ENCODE peak calls at places on chromosomes 6 and 20, in nine cellular contexts. Y is endothelial cell of umbilical vein; X is GM12865; W is heart left ventricle; B is cardiac fibroblast; T is mucosa of descending colon; U is CD8-positive, alpha-beta T cell; L is WERI-Rb-1; A is dorsolateral prefrontal cortex. V is an unnamed sample.

GRCh38 chr6:166007349-166008263 is 160.0 kb downstream of the TBXT start:
- DNase-seq in Y (no peak), X (no peak), W (peak), B (peak), T (peak), U (no peak), L (no peak), A (no peak), V (no peak)

GRCh38 chr6:113190170-113190569 is 667.0 kb upstream of the MARCKS start:
- DNase-seq in Y (no peak), X (peak), W (no peak), B (no peak), T (peak), U (no peak), L (peak), A (no peak), V (no peak)

GRCh38 chr20:2331901-2332565 is 36.2 kb downstream of the TGM3 start:
- DNase-seq in Y (no peak), X (no peak), W (no peak), B (no peak), T (no peak), U (no peak), L (no peak), A (no peak), V (no peak)

GRCh38 chr6:44650947-44651346 is 263.4 kb downstream of the CDC5L start:
- DNase-seq in Y (no peak), X (no peak), W (no peak), B (peak), T (no peak), U (no peak), L (no peak), A (no peak), V (no peak)

GRCh38 chr6:165404703-165405102 is 95.3 kb upstream of the C6orf118 start:
- DNase-seq in Y (no peak), X (peak), W (no peak), B (peak), T (no peak), U (no peak), L (no peak), A (no peak), V (no peak)

GRCh38 chr6:7230327-7230691 is 82.7 kb downstream of the SSR1 start:
- DNase-seq in Y (no peak), X (no peak), W (no peak), B (no peak), T (no peak), U (no peak), L (no peak), A (no peak), V (no peak)

GRCh38 chr6:39077882-39078594 is 29.5 kb downstream of the GLP1R start:
- DNase-seq in Y (no peak), X (no peak), W (no peak), B (no peak), T (no peak), U (no peak), L (no peak), A (no peak), V (no peak)

GRCh38 chr20:38723982-38724602 is at the start of gene SLC32A1:
- DNase-seq in Y (no peak), X (no peak), W (no peak), B (no peak), T (no peak), U (no peak), L (peak), A (no peak), V (no peak)

GRCh38 chr6:161407581-161407980 is 133.7 kb upstream of the AGPAT4 start:
- DNase-seq in Y (no peak), X (peak), W (no peak), B (peak), T (no peak), U (no peak), L (no peak), A (no peak), V (no peak)

GRCh38 chr20:57694481-57694880 is 15.3 kb downstream of the PMEPA1 start:
- DNase-seq in Y (no peak), X (no peak), W (no peak), B (no peak), T (no peak), U (no peak), L (no peak), A (no peak), V (no peak)

GRCh38 chr20:19616620-19617019 is 141.4 kb upstream of the RIN2 start:
- DNase-seq in Y (no peak), X (no peak), W (no peak), B (no peak), T (no peak), U (no peak), L (no peak), A (no peak), V (no peak)

DNA sequence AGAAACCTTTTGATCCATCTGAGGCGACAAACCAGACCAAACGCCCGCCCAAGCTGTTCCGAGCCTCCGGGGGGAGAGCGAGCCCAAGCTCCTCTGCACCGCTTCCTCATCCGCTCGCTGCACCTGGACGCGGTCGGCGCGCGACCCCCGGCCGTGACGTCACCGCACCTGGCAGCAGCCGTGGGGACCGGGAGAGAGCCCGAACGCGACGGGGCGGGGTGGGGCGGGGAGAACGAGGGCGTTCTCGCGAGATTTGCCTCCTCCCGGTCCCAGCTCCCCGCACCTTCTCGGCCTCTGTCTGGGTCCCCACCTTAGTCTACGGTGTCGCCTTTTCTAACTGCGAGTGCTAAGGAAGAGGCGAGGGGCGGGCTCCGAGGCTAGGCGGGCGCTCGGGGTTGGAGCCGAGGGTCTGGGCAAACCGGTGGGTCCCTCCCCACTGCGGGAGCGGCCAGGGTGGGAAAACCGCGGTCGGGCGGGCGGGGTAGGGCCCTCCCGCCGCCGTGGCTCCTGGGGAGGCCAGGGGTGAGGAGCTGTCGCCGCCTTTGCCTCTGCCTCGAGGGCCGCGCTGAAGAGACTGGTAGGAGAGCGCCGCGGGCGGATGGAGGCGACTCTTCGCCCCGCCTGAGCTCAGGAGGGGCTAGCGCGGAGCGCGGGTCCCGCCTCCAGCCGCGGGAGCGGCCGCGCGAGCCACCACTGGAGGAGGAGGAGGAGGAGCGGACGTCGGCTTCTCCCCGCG is at the start of gene CD2AP:
- DNase-seq in Y (peak), X (peak), W (peak), B (peak), T (peak), U (peak), L (peak), A (peak), V (peak)
- TF ChIP-seq CTCF in Y (peak), X (peak), W (peak), B (no peak), T (no peak), U (no peak), L (peak), A (no peak), V (peak)

DNA sequence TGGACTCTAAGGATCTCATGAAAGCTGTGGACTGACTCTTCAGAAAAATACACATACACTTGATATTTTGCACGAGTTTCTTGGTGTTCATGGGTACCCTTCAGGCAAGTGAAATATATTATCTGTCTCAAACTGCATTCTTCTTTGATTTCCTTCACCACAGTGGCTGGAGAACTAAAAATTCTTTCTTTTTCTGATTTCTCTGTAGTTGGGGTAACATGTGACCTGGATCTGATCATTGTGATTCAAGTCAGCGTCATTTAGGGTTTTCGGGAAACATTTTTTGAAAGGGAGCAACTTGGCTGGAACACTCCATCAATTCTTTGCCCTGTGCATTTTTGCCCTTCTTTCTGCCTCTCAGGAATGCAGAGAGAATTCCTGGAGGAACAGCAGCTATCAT is 205.8 kb downstream of the OR2B2 start:
- DNase-seq in Y (no peak), X (no peak), W (no peak), B (no peak), T (no peak), U (no peak), L (no peak), A (no peak), V (no peak)
- H3K4me3 ChIP-seq in Y (no peak), X (no peak), W (no peak), B (no peak), T (no peak), U (no peak), L (no peak), A (no peak), V (no peak)

GRCh38 chr6:33581186-33581585 is 1.1 kb upstream of the BAK1 start:
- DNase-seq in Y (no peak), X (no peak), W (no peak), B (no peak), T (no peak), U (no peak), L (no peak), A (no peak), V (no peak)

GRCh38 chr6:33584700-33585402 is 4.8 kb upstream of the BAK1 start:
- DNase-seq in Y (no peak), X (no peak), W (no peak), B (no peak), T (no peak), U (no peak), L (peak), A (no peak), V (no peak)

GRCh38 chr6:33585403-33586107 is 5.5 kb upstream of the BAK1 start:
- DNase-seq in Y (peak), X (peak), W (peak), B (peak), T (peak), U (peak), L (peak), A (peak), V (peak)

GRCh38 chr6:33586108-33586640 is 6.1 kb upstream of the BAK1 start:
- DNase-seq in Y (no peak), X (no peak), W (no peak), B (no peak), T (no peak), U (no peak), L (no peak), A (no peak), V (no peak)

GRCh38 chr6:33583591-33584155 is 3.6 kb upstream of the BAK1 start:
- DNase-seq in Y (no peak), X (no peak), W (no peak), B (no peak), T (no peak), U (no peak), L (peak), A (no peak), V (no peak)
- TF ChIP-seq CTCF in Y (peak), X (peak), W (peak), B (peak), T (no peak), U (no peak), L (peak), A (no peak), V (peak)

DNA sequence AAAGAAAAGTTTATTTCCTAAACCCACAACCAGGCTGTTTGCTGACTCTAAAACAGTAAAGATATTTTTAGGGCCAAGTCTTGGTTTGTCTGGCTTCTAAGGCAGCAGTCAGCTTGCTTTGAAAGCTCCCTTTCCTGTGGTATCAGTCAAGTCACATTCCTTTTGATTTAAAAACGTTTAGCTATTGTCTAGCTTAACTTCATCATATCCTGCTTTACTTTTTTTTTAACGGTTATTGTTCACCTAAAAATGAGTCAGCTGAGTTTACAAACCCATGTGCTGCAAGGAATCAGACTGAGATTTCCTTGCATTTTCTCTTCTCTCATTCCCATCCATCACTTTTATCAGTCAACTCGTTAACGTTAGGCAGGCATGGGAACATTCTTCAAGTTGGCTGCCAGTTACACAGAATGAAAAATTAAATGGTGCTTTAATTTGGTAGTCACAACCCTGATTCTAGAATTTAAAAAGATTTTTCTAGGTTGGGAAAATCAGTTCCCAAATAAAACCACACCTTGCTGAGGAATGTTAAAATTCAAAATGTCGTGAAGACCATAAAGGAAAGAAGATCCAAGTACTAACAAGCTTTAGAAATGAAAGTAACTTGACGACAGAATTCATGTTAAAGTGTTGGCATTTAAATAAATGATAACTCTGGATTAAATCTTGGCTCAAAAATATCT is 45.9 kb downstream of the ELOVL5 start:
- DNase-seq in Y (peak), X (no peak), W (peak), B (peak), T (no peak), U (no peak), L (no peak), A (no peak), V (no peak)
- H3K4me3 ChIP-seq in Y (no peak), X (no peak), W (no peak), B (no peak), T (no peak), U (peak), L (no peak), A (no peak), V (no peak)

GRCh38 chr6:28809947-28810654 is 113.7 kb downstream of the TRIM27 start:
- DNase-seq in Y (no peak), X (peak), W (no peak), B (no peak), T (no peak), U (no peak), L (no peak), A (no peak), V (no peak)
- TF ChIP-seq CTCF in Y (no peak), X (no peak), W (no peak), B (peak), T (no peak), U (no peak), L (no peak), A (no peak), V (no peak)

DNA sequence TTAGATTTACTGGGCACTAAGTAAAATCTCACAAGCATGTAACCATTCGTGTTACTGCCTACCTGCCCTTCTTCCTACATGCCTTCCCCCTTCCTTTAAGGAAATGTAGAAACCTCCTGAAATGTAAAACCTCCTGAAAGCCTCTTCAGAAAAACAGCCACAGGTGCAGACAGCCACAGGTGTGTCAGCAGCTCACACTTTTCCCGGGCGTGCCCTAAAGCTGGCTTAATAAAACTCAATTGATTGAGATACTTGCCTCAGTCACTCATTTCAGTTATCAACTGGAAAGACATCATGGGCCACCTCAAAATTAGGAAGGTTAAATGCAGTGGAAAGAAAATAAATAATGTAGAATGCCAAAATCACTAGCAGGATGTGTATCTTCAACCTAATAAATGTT is 23.1 kb upstream of the PBOV1 start:
- DNase-seq in Y (no peak), X (no peak), W (no peak), B (no peak), T (no peak), U (no peak), L (no peak), A (no peak), V (no peak)
- H3K4me3 ChIP-seq in Y (no peak), X (no peak), W (no peak), B (no peak), T (no peak), U (no peak), L (no peak), A (no peak), V (no peak)

DNA sequence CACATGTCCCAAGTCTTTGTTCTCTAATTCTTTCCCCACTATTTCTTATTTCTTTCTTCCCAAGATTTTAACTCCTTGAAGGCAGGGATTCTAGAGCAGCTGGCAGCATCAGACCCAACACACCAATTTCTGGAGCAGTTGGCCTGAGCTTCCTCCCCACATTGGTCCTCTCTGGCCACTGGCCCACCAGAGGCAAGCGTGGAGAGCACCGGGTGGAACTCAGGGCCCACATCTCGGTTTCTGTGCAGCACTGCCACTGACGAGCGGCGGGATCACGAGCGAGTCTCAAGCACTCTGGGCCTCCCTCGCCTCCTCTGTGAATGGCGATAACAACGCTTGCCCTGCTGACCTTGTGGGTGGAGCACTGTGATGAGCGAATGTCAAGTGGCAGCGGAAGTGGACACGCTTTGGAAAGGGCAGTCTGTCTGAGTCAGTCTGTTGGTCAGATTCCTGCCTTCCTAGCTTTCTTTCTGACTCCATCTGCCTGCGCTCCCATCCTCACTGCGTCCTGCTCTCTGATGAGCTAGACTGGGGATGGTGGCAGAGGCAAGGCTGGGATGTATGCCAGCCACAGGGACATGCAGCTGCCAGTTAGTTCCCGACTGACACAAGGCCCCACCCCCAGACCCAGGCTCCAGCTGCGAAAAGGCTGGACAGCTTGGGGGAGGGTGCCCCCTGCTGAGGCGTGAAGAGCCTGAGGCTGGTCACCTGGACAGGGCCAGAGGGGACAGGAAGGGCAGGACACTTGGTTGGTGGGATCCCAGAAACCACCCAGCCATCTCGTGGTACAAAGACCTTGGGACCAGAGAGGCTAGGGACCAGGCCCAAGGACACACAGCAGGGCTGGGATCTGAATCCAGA is 4.5 kb upstream of the SPDEF start:
- DNase-seq in Y (peak), X (no peak), W (no peak), B (peak), T (no peak), U (no peak), L (peak), A (no peak), V (no peak)
- TF ChIP-seq CTCF in Y (peak), X (no peak), W (no peak), B (no peak), T (no peak), U (no peak), L (peak), A (peak), V (no peak)

GRCh38 chr20:45342863-45343444 is 5.3 kb downstream of the SDC4 start:
- DNase-seq in Y (no peak), X (no peak), W (no peak), B (no peak), T (peak), U (no peak), L (no peak), A (no peak), V (no peak)
- H3K4me3 ChIP-seq in Y (no peak), X (no peak), W (peak), B (no peak), T (no peak), U (no peak), L (no peak), A (no peak), V (no peak)

V was measured in GM06990.